ENCODE peak calls at places on chromosomes 6 and 20, in four cellular contexts. Q is aorta, B is pancreas, Y is spleen. P is an unnamed sample. For H3K36me3, the result is how much of the 10 kb centered on the place peaks cover.

GRCh38 chr6:15602144-15602543 is 60.7 kb downstream of the DTNBP1 start:
- DNase-seq in Q (no peak), B (peak), Y (no peak), P (no peak)

GRCh38 chr6:42073287-42073686 is 23.0 kb downstream of the TAF8 start:
- DNase-seq in Q (no peak), B (no peak), Y (peak), P (no peak)

GRCh38 chr20:46027245-46027853 is 1.7 kb upstream of the SLC12A5 start:
- DNase-seq in Q (no peak), B (no peak), Y (no peak), P (no peak)

GRCh38 chr6:48200874-48201273 is 89.9 kb upstream of the PTCHD4 start:
- DNase-seq in Q (no peak), B (no peak), Y (no peak), P (no peak)

GRCh38 chr6:150377211-150377781 is 8.5 kb downstream of the IYD start:
- DNase-seq in Q (no peak), B (no peak), Y (no peak), P (no peak)

GRCh38 chr20:48025061-48025515 is 239.8 kb upstream of the SULF2 start:
- DNase-seq in Q (peak), B (no peak), Y (no peak), P (no peak)

GRCh38 chr6:99836471-99836870 is 157.6 kb downstream of the MCHR2 start:
- DNase-seq in Q (no peak), B (no peak), Y (no peak), P (no peak)

GRCh38 chr20:36784900-36785299 is 11.3 kb upstream of the DSN1 start:
- DNase-seq in Q (no peak), B (no peak), Y (no peak), P (no peak)

GRCh38 chr6:119121367-119121766 is 42.9 kb upstream of the FAM184A start:
- DNase-seq in Q (no peak), B (no peak), Y (no peak), P (no peak)

GRCh38 chr6:154428892-154429291 is 72.3 kb upstream of the IPCEF1 start:
- DNase-seq in Q (no peak), B (no peak), Y (no peak), P (no peak)

GRCh38 chr20:33339515-33340058 is 56.6 kb downstream of the BPIFB1 start:
- DNase-seq in Q (peak), B (no peak), Y (no peak), P (no peak)

GRCh38 chr6:24936641-24937317 is 1.0 kb upstream of the RIPOR2 start:
- DNase-seq in Q (no peak), B (no peak), Y (no peak), P (peak)

GRCh38 chr20:63961664-63962425 is 5.6 kb upstream of the UCKL1 start:
- DNase-seq in Q (no peak), B (no peak), Y (peak), P (no peak)

GRCh38 chr6:51753635-51754034 is 333.8 kb downstream of the PKHD1 start:
- DNase-seq in Q (no peak), B (peak), Y (no peak), P (no peak)

GRCh38 chr6:71468841-71469750 is 180.5 kb downstream of the OGFRL1 start:
- DNase-seq in Q (no peak), B (no peak), Y (no peak), P (no peak)

GRCh38 chr20:60583741-60584140 is 625.5 kb downstream of the CDH26 start:
- DNase-seq in Q (no peak), B (no peak), Y (no peak), P (no peak)

GRCh38 chr6:12164508-12164770 is 125.7 kb upstream of the EDN1 start:
- DNase-seq in Q (no peak), B (no peak), Y (no peak), P (no peak)

GRCh38 chr6:18506387-18507017 is 119.4 kb downstream of the RNF144B start:
- DNase-seq in Q (no peak), B (no peak), Y (no peak), P (no peak)

GRCh38 chr20:60057866-60058807 is 99.9 kb downstream of the CDH26 start:
- DNase-seq in Q (peak), B (no peak), Y (peak), P (no peak)

GRCh38 chr6:146593978-146594377 is 4.8 kb upstream of the ADGB start:
- DNase-seq in Q (no peak), B (no peak), Y (no peak), P (no peak)

GRCh38 chr20:50903353-50904051 is 27.7 kb downstream of the ADNP start:
- DNase-seq in Q (no peak), B (no peak), Y (no peak), P (no peak)

GRCh38 chr20:50901301-50901700 is 29.9 kb downstream of the ADNP start:
- DNase-seq in Q (no peak), B (no peak), Y (no peak), P (no peak)

GRCh38 chr20:50904067-50904570 is 27.1 kb downstream of the ADNP start:
- DNase-seq in Q (no peak), B (no peak), Y (no peak), P (no peak)

GRCh38 chr20:50898475-50898874 is 32.8 kb downstream of the ADNP start:
- DNase-seq in Q (no peak), B (no peak), Y (no peak), P (no peak)

GRCh38 chr20:50900261-50900660 is 31.0 kb downstream of the ADNP start:
- DNase-seq in Q (no peak), B (no peak), Y (no peak), P (no peak)
- H3K36me3 ChIP-seq in Q (under half), B (under half), Y (half or more), P (under half)

DNA sequence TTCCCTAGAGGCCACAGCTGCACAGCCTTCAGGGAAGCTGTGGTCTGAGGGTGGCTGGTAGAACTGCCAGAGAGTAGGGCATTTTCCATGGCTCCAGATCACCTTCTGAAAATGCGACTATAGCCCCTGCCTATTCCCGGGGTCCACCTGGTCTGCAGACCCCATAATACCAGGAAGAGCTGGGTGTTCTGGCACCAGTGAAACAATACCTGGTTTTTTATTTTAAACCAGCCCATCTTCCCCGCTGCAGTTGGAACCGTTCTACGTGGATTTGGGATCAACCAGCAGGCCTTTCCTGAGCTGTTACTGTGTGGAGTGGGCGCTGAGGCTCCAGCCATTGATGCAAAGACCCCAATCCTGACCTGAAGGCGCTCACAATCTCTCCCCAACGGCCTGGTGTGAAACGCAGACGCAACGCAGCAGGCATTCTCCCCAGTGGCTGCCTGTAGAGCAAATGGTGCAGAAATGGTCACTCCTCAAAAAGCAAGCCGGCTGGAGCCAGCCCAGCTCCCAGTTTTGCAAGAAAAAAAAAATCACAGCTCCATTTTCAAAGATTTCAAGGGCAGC is 11.2 kb downstream of the NPEPL1 start:
- DNase-seq in Q (no peak), B (no peak), Y (no peak), P (no peak)
- H3K36me3 ChIP-seq in Q (under half), B (under half), Y (half or more), P (under half)

DNA sequence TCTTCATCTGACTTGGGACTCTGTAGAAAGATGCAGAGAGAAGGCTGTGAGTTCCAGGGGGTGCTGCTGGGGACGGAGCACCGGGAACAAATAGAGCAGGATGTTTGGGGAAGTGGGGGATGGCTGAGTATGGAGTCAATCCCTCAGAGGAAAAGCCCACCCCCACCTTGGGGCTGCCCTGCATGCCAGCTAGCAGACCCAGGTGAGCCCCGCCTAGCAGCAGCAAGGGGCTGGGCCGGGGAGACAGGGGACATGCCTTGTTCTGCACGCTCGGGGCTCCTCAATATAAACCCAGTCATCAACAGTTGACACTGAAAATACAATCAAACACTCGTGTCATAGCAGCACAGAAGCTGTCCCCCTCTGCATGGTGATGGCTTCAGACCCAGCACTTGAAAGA is 74.6 kb downstream of the NINL start:
- DNase-seq in Q (no peak), B (no peak), Y (no peak), P (no peak)
- H3K36me3 ChIP-seq in Q (under half), B (under half), Y (half or more), P (under half)

DNA sequence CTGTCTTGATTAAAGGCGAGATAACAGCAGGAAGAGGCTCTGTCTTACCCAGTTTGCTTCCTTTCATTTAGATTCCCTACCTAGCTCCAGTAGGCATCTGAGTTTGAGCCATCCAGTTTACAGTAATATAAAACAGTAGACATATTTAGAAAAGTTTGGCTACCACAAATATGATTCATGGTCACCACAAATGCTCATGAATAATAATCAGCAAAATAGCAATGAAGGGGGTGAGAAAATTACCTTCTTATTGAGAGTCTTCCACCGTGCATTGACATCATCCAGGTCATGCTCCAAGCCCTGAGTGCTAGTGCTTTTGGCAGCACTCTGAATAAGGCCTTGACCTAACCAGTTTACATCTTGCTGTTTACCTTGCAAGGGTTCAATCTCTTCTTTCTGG is 106.2 kb downstream of the DST start:
- DNase-seq in Q (no peak), B (no peak), Y (no peak), P (no peak)
- H3K36me3 ChIP-seq in Q (under half), B (under half), Y (under half), P (under half)

DNA sequence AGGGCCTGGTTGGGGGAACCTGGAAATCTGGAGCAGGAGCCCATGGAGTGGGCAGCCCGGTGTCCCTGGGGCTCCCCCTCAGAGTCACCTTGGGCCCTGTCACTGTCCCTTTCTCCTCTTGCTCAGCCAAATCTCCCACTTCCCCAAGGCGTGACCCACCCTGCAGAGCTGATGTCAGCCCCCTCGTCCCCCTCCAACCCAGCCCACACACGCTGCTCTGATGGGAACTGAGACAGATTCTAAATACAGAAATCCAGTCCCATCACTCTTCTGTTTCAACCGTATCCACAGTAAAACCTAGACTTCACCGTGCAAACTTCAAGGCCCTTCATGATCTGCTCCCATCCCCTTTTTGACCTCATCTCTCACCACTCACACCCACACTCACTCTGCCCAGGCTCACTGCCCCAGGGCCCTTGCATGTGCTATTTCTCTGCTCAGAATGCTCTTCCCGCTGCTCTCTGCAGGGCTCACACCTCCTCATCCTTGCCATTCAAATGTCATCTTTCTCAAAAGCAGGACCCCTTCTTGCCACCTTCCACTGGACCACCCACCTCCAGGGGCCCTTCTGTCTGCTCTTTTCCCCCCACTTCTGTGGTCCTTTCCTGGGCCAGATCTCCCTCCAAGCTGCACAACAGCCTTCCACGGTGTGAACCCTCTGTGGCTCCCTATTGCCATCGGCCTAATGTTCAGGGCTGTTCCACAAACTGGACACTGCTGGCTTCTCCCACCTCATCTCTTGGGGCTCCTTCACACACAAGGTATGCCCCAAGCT is 16.6 kb downstream of the TGM2 start:
- DNase-seq in Q (peak), B (no peak), Y (no peak), P (no peak)
- H3K36me3 ChIP-seq in Q (under half), B (under half), Y (under half), P (under half)

GRCh38 chr20:7147220-7147601 is 379.7 kb downstream of the BMP2 start:
- DNase-seq in Q (no peak), B (no peak), Y (no peak), P (no peak)

GRCh38 chr20:7155794-7156193 is 388.3 kb downstream of the BMP2 start:
- DNase-seq in Q (no peak), B (no peak), Y (no peak), P (no peak)

GRCh38 chr20:7155282-7155681 is 387.8 kb downstream of the BMP2 start:
- DNase-seq in Q (no peak), B (no peak), Y (no peak), P (no peak)

GRCh38 chr20:7152071-7152470 is 384.6 kb downstream of the BMP2 start:
- DNase-seq in Q (no peak), B (no peak), Y (no peak), P (no peak)

GRCh38 chr20:7151666-7152065 is 384.2 kb downstream of the BMP2 start:
- DNase-seq in Q (no peak), B (no peak), Y (no peak), P (no peak)
- H3K36me3 ChIP-seq in Q (under half), B (under half), Y (under half), P (under half)

GRCh38 chr6:68044264-68044663 is 590.8 kb upstream of the ADGRB3 start:
- DNase-seq in Q (no peak), B (no peak), Y (no peak), P (no peak)
- H3K36me3 ChIP-seq in Q (under half), B (under half), Y (under half), P (under half)

P was measured in effector memory CD4-positive, alpha-beta T cell.